ENCODE peak calls at places on chromosomes 7 and 10, in nine cellular contexts. O is effector memory CD4-positive, alpha-beta T cell; R is mesendoderm; H is tibial artery; F is MM.1S; S is adrenal gland; M is dorsolateral prefrontal cortex; X is thyroid gland; A is A549. U is an unnamed sample.

GRCh38 chr7:66815976-66816375 is 75.4 kb downstream of the RABGEF1 start:
- DNase-seq in X (no peak), A (no peak), H (no peak), S (no peak), M (no peak), O (no peak), R (no peak), F (no peak), U (no peak)

GRCh38 chr7:139744768-139745250 is 33.0 kb downstream of the HIPK2 start:
- DNase-seq in X (no peak), A (no peak), R (no peak), S (peak), H (no peak), O (no peak), F (no peak), M (no peak), U (no peak)

GRCh38 chr10:77707570-77707969 is 70.0 kb upstream of the KCNMA1 start:
- DNase-seq in H (no peak), O (no peak), X (no peak), A (no peak), F (no peak), R (no peak), M (no peak), S (no peak), U (no peak)

GRCh38 chr7:138886501-138886917 is 88.5 kb upstream of the ATP6V0A4 start:
- DNase-seq in S (peak), X (peak), H (no peak), O (peak), R (no peak), F (peak), A (peak), M (no peak), U (peak)

GRCh38 chr7:130363156-130363847 is 17.0 kb upstream of the CPA1 start:
- DNase-seq in H (peak), S (peak), A (peak), F (no peak), M (no peak), X (no peak), O (no peak), R (peak), U (no peak)

GRCh38 chr7:2260820-2261219 is 18.8 kb downstream of the NUDT1 start:
- DNase-seq in R (no peak), O (no peak), S (no peak), F (no peak), A (peak), H (no peak), M (no peak), X (peak), U (peak)

GRCh38 chr10:47020491-47020890 is 109.3 kb downstream of the PTPN20 start:
- DNase-seq in A (no peak), R (no peak), H (peak), F (no peak), M (peak), X (no peak), S (no peak), O (no peak), U (no peak)

GRCh38 chr7:83118347-83119001 is 44.2 kb downstream of the PCLO start:
- DNase-seq in F (no peak), M (no peak), S (no peak), O (no peak), R (peak), X (no peak), H (no peak), A (no peak), U (no peak)

GRCh38 chr10:78335691-78336401 is 302.2 kb downstream of the RPS24 start:
- DNase-seq in X (no peak), M (no peak), S (no peak), O (no peak), F (no peak), A (no peak), H (peak), R (no peak), U (no peak)

GRCh38 chr7:47799529-47799928 is 148.7 kb downstream of the PKD1L1 start:
- DNase-seq in X (no peak), R (no peak), S (no peak), A (no peak), H (no peak), O (no peak), F (no peak), M (no peak), U (no peak)

GRCh38 chr10:21499910-21500577 is 25.4 kb downstream of the SKIDA1 start:
- DNase-seq in H (no peak), F (no peak), X (no peak), S (no peak), A (no peak), O (no peak), M (no peak), R (peak), U (no peak)

GRCh38 chr7:39446546-39446945 is 119.7 kb upstream of the YAE1 start:
- DNase-seq in A (no peak), O (no peak), H (no peak), R (no peak), M (no peak), S (no peak), F (no peak), X (no peak), U (no peak)

GRCh38 chr7:28002638-28003037 is 178.0 kb downstream of the JAZF1 start:
- DNase-seq in A (no peak), X (no peak), H (no peak), F (no peak), O (no peak), M (no peak), S (no peak), R (peak), U (no peak)

GRCh38 chr10:78914502-78915330 is 154.1 kb upstream of the ZMIZ1 start:
- DNase-seq in O (no peak), S (no peak), R (no peak), M (peak), F (no peak), A (no peak), X (peak), H (peak), U (peak)

GRCh38 chr7:27159278-27160146 is 3.0 kb upstream of the HOXA7 start:
- DNase-seq in O (no peak), S (no peak), X (no peak), A (no peak), H (no peak), R (no peak), F (no peak), M (no peak), U (no peak)

GRCh38 chr7:155803418-155804376 is 8.6 kb downstream of the SHH start:
- DNase-seq in X (no peak), F (no peak), A (no peak), O (no peak), M (no peak), S (no peak), R (peak), H (no peak), U (no peak)

GRCh38 chr7:6478186-6478585 is 30.4 kb upstream of the DAGLB start:
- DNase-seq in H (no peak), F (no peak), A (no peak), M (no peak), R (no peak), X (peak), S (no peak), O (no peak), U (no peak)

GRCh38 chr7:134589491-134589941 is 40.6 kb downstream of the AKR1B15 start:
- DNase-seq in S (peak), F (no peak), X (peak), A (no peak), H (no peak), O (no peak), R (no peak), M (no peak), U (no peak)

GRCh38 chr7:113379746-113380145 is 261.4 kb upstream of the SMIM30 start:
- DNase-seq in H (no peak), X (no peak), S (no peak), F (no peak), A (no peak), M (no peak), R (no peak), O (no peak), U (no peak)

GRCh38 chr10:72316748-72317435 is 37.8 kb downstream of the DNAJB12 start:
- DNase-seq in F (no peak), X (peak), O (peak), H (no peak), S (peak), A (no peak), M (no peak), R (no peak), U (peak)

GRCh38 chr7:80478683-80479082 is 33.2 kb downstream of the GNAT3 start:
- DNase-seq in X (no peak), M (no peak), R (peak), O (no peak), H (no peak), S (no peak), A (peak), F (no peak), U (no peak)

GRCh38 chr10:128686638-128687278 is 560.5 kb upstream of the MKI67 start:
- DNase-seq in S (no peak), M (no peak), H (no peak), O (no peak), A (no peak), X (no peak), F (no peak), R (no peak), U (no peak)

GRCh38 chr7:101200862-101201599 is at the start of gene MOGAT3:
- DNase-seq in M (no peak), S (no peak), X (no peak), O (no peak), F (no peak), R (no peak), A (no peak), H (no peak), U (peak)

GRCh38 chr10:101060951-101061813 is 607 bp upstream of the KAZALD1 start:
- DNase-seq in M (peak), X (peak), F (peak), R (peak), O (peak), H (peak), S (peak), A (peak), U (peak)

GRCh38 chr7:124930173-124930623 is 573 bp upstream of the POT1 start:
- DNase-seq in R (no peak), S (no peak), A (no peak), O (no peak), M (no peak), H (no peak), X (no peak), F (no peak), U (no peak)

GRCh38 chr7:93366816-93367215 is 134.7 kb downstream of the VPS50 start:
- DNase-seq in X (no peak), M (no peak), A (no peak), O (no peak), F (peak), S (no peak), R (no peak), H (no peak), U (no peak)

GRCh38 chr7:47625861-47626444 is 44.0 kb upstream of the TNS3 start:
- DNase-seq in X (no peak), O (no peak), M (no peak), A (no peak), H (no peak), S (no peak), R (peak), F (no peak), U (no peak)

GRCh38 chr10:119543814-119544642 is 1.5 kb upstream of the RGS10 start:
- DNase-seq in O (no peak), F (no peak), H (no peak), M (no peak), S (no peak), R (peak), X (peak), A (no peak), U (no peak)

GRCh38 chr7:129502708-129503685 is 666 bp downstream of the SMKR1 start:
- DNase-seq in M (no peak), O (no peak), H (no peak), A (peak), S (no peak), F (peak), R (peak), X (no peak), U (no peak)

GRCh38 chr7:40815512-40815911 is 680.7 kb downstream of the SUGCT start:
- DNase-seq in R (no peak), S (no peak), O (no peak), X (no peak), F (no peak), H (no peak), M (no peak), A (no peak), U (no peak)

GRCh38 chr10:9342865-9343450 is 1288.5 kb downstream of the GATA3 start:
- DNase-seq in M (no peak), A (no peak), S (no peak), F (peak), R (peak), H (no peak), O (no peak), X (no peak), U (peak)

GRCh38 chr10:37856881-37857286 is 526 bp downstream of the ZNF248 start:
- DNase-seq in M (peak), H (no peak), O (peak), S (peak), X (peak), F (peak), R (peak), A (no peak), U (peak)

GRCh38 chr7:4837814-4838625 is 23.8 kb downstream of the PAPOLB start:
- DNase-seq in X (no peak), A (no peak), O (no peak), S (no peak), R (peak), F (no peak), H (peak), M (no peak), U (no peak)

GRCh38 chr10:34538291-34538829 is 276.7 kb downstream of the PARD3 start:
- DNase-seq in O (no peak), A (peak), H (no peak), X (peak), S (no peak), M (no peak), R (peak), F (peak), U (peak)

GRCh38 chr10:34540492-34540891 is 274.6 kb downstream of the PARD3 start:
- DNase-seq in M (no peak), R (no peak), X (no peak), O (no peak), A (no peak), F (no peak), H (no peak), S (no peak), U (no peak)

GRCh38 chr10:34539533-34540315 is 275.4 kb downstream of the PARD3 start:
- DNase-seq in M (no peak), O (no peak), X (no peak), R (no peak), F (peak), A (no peak), H (no peak), S (peak), U (peak)

GRCh38 chr10:34537629-34538231 is 277.4 kb downstream of the PARD3 start:
- DNase-seq in A (no peak), F (peak), O (no peak), S (no peak), X (no peak), H (no peak), M (no peak), R (no peak), U (no peak)

DNA sequence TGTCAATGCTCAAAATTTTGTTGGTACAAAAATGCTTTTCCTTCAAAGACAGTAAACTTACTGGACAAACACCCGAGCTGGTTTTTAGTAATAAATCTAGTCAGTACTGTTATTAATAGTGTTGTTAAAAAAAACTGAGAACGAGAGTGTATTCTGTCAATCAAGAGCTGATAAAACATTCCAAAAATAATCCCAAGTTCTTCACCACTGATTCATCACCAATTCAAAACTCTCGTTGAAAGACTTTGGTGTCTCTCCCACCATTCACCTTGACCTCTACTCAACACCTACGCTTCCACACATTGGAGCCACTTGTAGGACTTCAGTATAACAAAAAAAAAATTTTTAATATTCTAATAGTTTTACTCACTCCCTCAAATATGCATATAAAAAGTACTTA is 279.2 kb downstream of the PARD3 start:
- DNase-seq in O (no peak), X (no peak), M (no peak), H (no peak), A (no peak), R (no peak), S (no peak), F (no peak), U (no peak)
- H3K27ac ChIP-seq in O (no peak), X (no peak), M (no peak), H (no peak), A (peak), R (no peak), S (no peak), F (no peak), U (no peak)

GRCh38 chr7:954330-955238 is at the start of gene ADAP1:
- DNase-seq in X (peak), S (no peak), O (no peak), A (peak), M (no peak), H (peak), R (peak), F (no peak), U (peak)
- H3K4me3 ChIP-seq in X (peak), S (no peak), O (peak), A (peak), M (peak), H (peak), R (no peak), F (no peak), U (peak)

DNA sequence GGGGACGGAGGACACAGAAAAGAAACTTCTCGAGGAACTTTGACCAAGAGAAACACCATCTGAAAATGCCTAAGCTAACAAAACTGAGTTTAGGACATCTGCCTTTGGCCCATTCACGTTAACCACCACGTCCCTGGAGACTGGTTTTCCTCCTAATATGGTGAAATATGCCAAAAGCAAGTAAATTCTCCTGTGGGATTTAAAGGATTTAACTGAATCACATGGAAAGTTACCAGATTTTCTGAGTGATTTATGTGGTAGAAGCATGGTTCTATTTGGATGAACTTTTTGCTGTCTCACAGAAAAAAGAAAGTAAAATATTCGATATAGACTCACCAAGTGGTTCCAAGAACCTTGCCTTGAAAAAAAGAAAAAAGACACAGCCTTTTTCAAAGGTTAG is 30.4 kb upstream of the BMPER start:
- DNase-seq in O (no peak), X (no peak), H (peak), F (no peak), R (no peak), M (no peak), A (no peak), S (no peak), U (no peak)
- H3K27ac ChIP-seq in O (no peak), X (no peak), H (peak), F (no peak), R (no peak), M (no peak), A (peak), S (no peak), U (no peak)

GRCh38 chr10:126387041-126387908 is 1.0 kb downstream of the ADAM12 start:
- DNase-seq in A (peak), M (peak), R (peak), X (peak), H (peak), O (peak), F (no peak), S (peak), U (peak)
- H3K4me3 ChIP-seq in A (peak), M (peak), R (no peak), X (peak), H (peak), O (peak), F (no peak), S (no peak), U (peak)

U was measured in small intestine.